ENCODE peak calls at places on chromosomes 5 and 9, in six cellular contexts. One of them, this sample, is unnamed.

GRCh38 chr5:174229640-174230350 is 184.3 kb downstream of the NSG2 start:
- DNase-seq in T-helper 2 cell: no peak
- DNase-seq in GM04504: no peak
- DNase-seq in activated naive CD8-positive, alpha-beta T cell treated with anti-CD3 and anti-CD28 coated beads, Interleukin-2, amount 50 U/mL, for 24 hours: no peak
- DNase-seq in epithelial cell of prostate: no peak
- DNase-seq in amygdala: no peak
- DNase-seq in this sample: no peak

GRCh38 chr9:73183917-73184861 is 32.5 kb downstream of the ANXA1 start:
- DNase-seq in activated naive CD8-positive, alpha-beta T cell treated with anti-CD3 and anti-CD28 coated beads, Interleukin-2, amount 50 U/mL, for 24 hours: no peak
- DNase-seq in GM04504: no peak
- DNase-seq in amygdala: no peak
- DNase-seq in epithelial cell of prostate: no peak
- DNase-seq in T-helper 2 cell: no peak
- DNase-seq in this sample: no peak

GRCh38 chr5:100832252-100833230 is 70.5 kb downstream of the ST8SIA4 start:
- DNase-seq in GM04504: no peak
- DNase-seq in activated naive CD8-positive, alpha-beta T cell treated with anti-CD3 and anti-CD28 coated beads, Interleukin-2, amount 50 U/mL, for 24 hours: no peak
- DNase-seq in epithelial cell of prostate: no peak
- DNase-seq in amygdala: no peak
- DNase-seq in T-helper 2 cell: no peak
- DNase-seq in this sample: no peak

GRCh38 chr5:87900419-87900818 is 368.2 kb downstream of the TMEM161B start:
- DNase-seq in epithelial cell of prostate: no peak
- DNase-seq in amygdala: no peak
- DNase-seq in T-helper 2 cell: no peak
- DNase-seq in GM04504: no peak
- DNase-seq in activated naive CD8-positive, alpha-beta T cell treated with anti-CD3 and anti-CD28 coated beads, Interleukin-2, amount 50 U/mL, for 24 hours: no peak
- DNase-seq in this sample: no peak

GRCh38 chr5:44942524-44943001 is 133.8 kb downstream of the MRPS30 start:
- DNase-seq in amygdala: no peak
- DNase-seq in GM04504: no peak
- DNase-seq in activated naive CD8-positive, alpha-beta T cell treated with anti-CD3 and anti-CD28 coated beads, Interleukin-2, amount 50 U/mL, for 24 hours: no peak
- DNase-seq in epithelial cell of prostate: no peak
- DNase-seq in T-helper 2 cell: no peak
- DNase-seq in this sample: no peak

GRCh38 chr5:143923634-143924265 is 111.8 kb downstream of the HMHB1 start:
- DNase-seq in amygdala: no peak
- DNase-seq in T-helper 2 cell: no peak
- DNase-seq in GM04504: no peak
- DNase-seq in activated naive CD8-positive, alpha-beta T cell treated with anti-CD3 and anti-CD28 coated beads, Interleukin-2, amount 50 U/mL, for 24 hours: no peak
- DNase-seq in epithelial cell of prostate: no peak
- DNase-seq in this sample: no peak

GRCh38 chr9:32289756-32290155 is 94.7 kb upstream of the ACO1 start:
- DNase-seq in GM04504: no peak
- DNase-seq in activated naive CD8-positive, alpha-beta T cell treated with anti-CD3 and anti-CD28 coated beads, Interleukin-2, amount 50 U/mL, for 24 hours: no peak
- DNase-seq in epithelial cell of prostate: no peak
- DNase-seq in T-helper 2 cell: no peak
- DNase-seq in amygdala: no peak
- DNase-seq in this sample: no peak

GRCh38 chr5:157926953-157927352 is 68.0 kb upstream of the CLINT1 start:
- DNase-seq in T-helper 2 cell: no peak
- DNase-seq in epithelial cell of prostate: no peak
- DNase-seq in GM04504: no peak
- DNase-seq in activated naive CD8-positive, alpha-beta T cell treated with anti-CD3 and anti-CD28 coated beads, Interleukin-2, amount 50 U/mL, for 24 hours: no peak
- DNase-seq in amygdala: no peak
- DNase-seq in this sample: no peak

GRCh38 chr5:162068412-162068811 is 839 bp downstream of the GABRG2 start:
- DNase-seq in activated naive CD8-positive, alpha-beta T cell treated with anti-CD3 and anti-CD28 coated beads, Interleukin-2, amount 50 U/mL, for 24 hours: no peak
- DNase-seq in T-helper 2 cell: no peak
- DNase-seq in amygdala: no peak
- DNase-seq in GM04504: no peak
- DNase-seq in epithelial cell of prostate: no peak
- DNase-seq in this sample: no peak

GRCh38 chr5:80507663-80508062 is 19.8 kb downstream of the FAM151B start:
- DNase-seq in activated naive CD8-positive, alpha-beta T cell treated with anti-CD3 and anti-CD28 coated beads, Interleukin-2, amount 50 U/mL, for 24 hours: no peak
- DNase-seq in T-helper 2 cell: no peak
- DNase-seq in epithelial cell of prostate: no peak
- DNase-seq in amygdala: no peak
- DNase-seq in GM04504: no peak
- DNase-seq in this sample: no peak

GRCh38 chr5:80921026-80921425 is 39.1 kb upstream of the RASGRF2 start:
- DNase-seq in T-helper 2 cell: no peak
- DNase-seq in GM04504: no peak
- DNase-seq in epithelial cell of prostate: no peak
- DNase-seq in amygdala: no peak
- DNase-seq in activated naive CD8-positive, alpha-beta T cell treated with anti-CD3 and anti-CD28 coated beads, Interleukin-2, amount 50 U/mL, for 24 hours: no peak
- DNase-seq in this sample: no peak

GRCh38 chr9:123401879-123402513 is 46.0 kb downstream of the CRB2 start:
- DNase-seq in epithelial cell of prostate: no peak
- DNase-seq in activated naive CD8-positive, alpha-beta T cell treated with anti-CD3 and anti-CD28 coated beads, Interleukin-2, amount 50 U/mL, for 24 hours: peak
- DNase-seq in amygdala: no peak
- DNase-seq in GM04504: peak
- DNase-seq in T-helper 2 cell: no peak
- DNase-seq in this sample: no peak

GRCh38 chr5:69444127-69444754 is 29.3 kb downstream of the MARVELD2 start:
- DNase-seq in epithelial cell of prostate: no peak
- DNase-seq in GM04504: no peak
- DNase-seq in T-helper 2 cell: no peak
- DNase-seq in activated naive CD8-positive, alpha-beta T cell treated with anti-CD3 and anti-CD28 coated beads, Interleukin-2, amount 50 U/mL, for 24 hours: no peak
- DNase-seq in amygdala: no peak
- DNase-seq in this sample: no peak

GRCh38 chr5:6592611-6593010 is 40.2 kb downstream of the NSUN2 start:
- DNase-seq in amygdala: no peak
- DNase-seq in T-helper 2 cell: no peak
- DNase-seq in epithelial cell of prostate: no peak
- DNase-seq in GM04504: peak
- DNase-seq in activated naive CD8-positive, alpha-beta T cell treated with anti-CD3 and anti-CD28 coated beads, Interleukin-2, amount 50 U/mL, for 24 hours: no peak
- DNase-seq in this sample: no peak

GRCh38 chr9:134936762-134937555 is 19.2 kb upstream of the FCN1 start:
- DNase-seq in GM04504: no peak
- DNase-seq in amygdala: no peak
- DNase-seq in T-helper 2 cell: no peak
- DNase-seq in epithelial cell of prostate: no peak
- DNase-seq in activated naive CD8-positive, alpha-beta T cell treated with anti-CD3 and anti-CD28 coated beads, Interleukin-2, amount 50 U/mL, for 24 hours: no peak
- DNase-seq in this sample: no peak

GRCh38 chr9:111648066-111648465 is 13.3 kb upstream of the GNG10 start:
- DNase-seq in epithelial cell of prostate: no peak
- DNase-seq in activated naive CD8-positive, alpha-beta T cell treated with anti-CD3 and anti-CD28 coated beads, Interleukin-2, amount 50 U/mL, for 24 hours: no peak
- DNase-seq in T-helper 2 cell: no peak
- DNase-seq in amygdala: no peak
- DNase-seq in GM04504: no peak
- DNase-seq in this sample: no peak